ENCODE peak calls at places on chromosomes 13 and 19, in nine cellular contexts. One of them, this sample, is unnamed. For H3K36me3, the result is how much of the 10 kb centered on the place peaks cover.

GRCh38 chr19:1672038-1672768 is 19.8 kb upstream of the TCF3 start:
- DNase-seq in breast epithelium: no peak
- DNase-seq in CD8-positive, alpha-beta memory T cell: peak
- DNase-seq in thyroid gland: no peak
- DNase-seq in IMR-90: peak
- DNase-seq in OCI-LY7: peak
- DNase-seq in stomach: no peak
- DNase-seq in Peyer's patch: peak
- DNase-seq in HCT116: no peak
- DNase-seq in this sample: peak

GRCh38 chr13:111969551-111970135 is 97.3 kb upstream of the SOX1 start:
- DNase-seq in breast epithelium: no peak
- DNase-seq in CD8-positive, alpha-beta memory T cell: no peak
- DNase-seq in thyroid gland: no peak
- DNase-seq in IMR-90: no peak
- DNase-seq in OCI-LY7: no peak
- DNase-seq in stomach: no peak
- DNase-seq in Peyer's patch: no peak
- DNase-seq in HCT116: no peak
- DNase-seq in this sample: no peak

GRCh38 chr19:5676711-5677110 is 3.6 kb downstream of the MICOS13 start:
- DNase-seq in breast epithelium: no peak
- DNase-seq in CD8-positive, alpha-beta memory T cell: no peak
- DNase-seq in thyroid gland: no peak
- DNase-seq in IMR-90: no peak
- DNase-seq in OCI-LY7: no peak
- DNase-seq in stomach: no peak
- DNase-seq in Peyer's patch: no peak
- DNase-seq in HCT116: no peak
- DNase-seq in this sample: no peak

GRCh38 chr13:29935309-29935981 is 85.0 kb upstream of the UBL3 start:
- DNase-seq in breast epithelium: no peak
- DNase-seq in CD8-positive, alpha-beta memory T cell: peak
- DNase-seq in thyroid gland: no peak
- DNase-seq in IMR-90: no peak
- DNase-seq in OCI-LY7: peak
- DNase-seq in stomach: peak
- DNase-seq in Peyer's patch: peak
- DNase-seq in HCT116: no peak
- DNase-seq in this sample: peak

GRCh38 chr13:26024558-26024957 is 27.3 kb downstream of the SHISA2 start:
- DNase-seq in breast epithelium: no peak
- DNase-seq in CD8-positive, alpha-beta memory T cell: no peak
- DNase-seq in thyroid gland: peak
- DNase-seq in IMR-90: no peak
- DNase-seq in OCI-LY7: no peak
- DNase-seq in stomach: peak
- DNase-seq in Peyer's patch: no peak
- DNase-seq in HCT116: no peak
- DNase-seq in this sample: no peak

GRCh38 chr13:88704600-88705275 is 1033.6 kb downstream of the SLITRK5 start:
- DNase-seq in breast epithelium: no peak
- DNase-seq in CD8-positive, alpha-beta memory T cell: no peak
- DNase-seq in thyroid gland: no peak
- DNase-seq in IMR-90: no peak
- DNase-seq in OCI-LY7: no peak
- DNase-seq in stomach: no peak
- DNase-seq in Peyer's patch: no peak
- DNase-seq in HCT116: no peak
- DNase-seq in this sample: no peak

GRCh38 chr19:56266060-56266459 is 6.5 kb upstream of the EDDM13 start:
- DNase-seq in breast epithelium: no peak
- DNase-seq in CD8-positive, alpha-beta memory T cell: no peak
- DNase-seq in thyroid gland: no peak
- DNase-seq in IMR-90: no peak
- DNase-seq in OCI-LY7: no peak
- DNase-seq in stomach: no peak
- DNase-seq in Peyer's patch: no peak
- DNase-seq in HCT116: no peak
- DNase-seq in this sample: no peak

GRCh38 chr13:61024046-61024445 is 391.6 kb downstream of the PCDH20 start:
- DNase-seq in breast epithelium: no peak
- DNase-seq in CD8-positive, alpha-beta memory T cell: no peak
- DNase-seq in thyroid gland: no peak
- DNase-seq in IMR-90: no peak
- DNase-seq in OCI-LY7: no peak
- DNase-seq in stomach: no peak
- DNase-seq in Peyer's patch: no peak
- DNase-seq in HCT116: no peak
- DNase-seq in this sample: no peak

GRCh38 chr19:33441828-33442227 is 68.3 kb downstream of the CEBPG start:
- DNase-seq in breast epithelium: no peak
- DNase-seq in CD8-positive, alpha-beta memory T cell: no peak
- DNase-seq in thyroid gland: no peak
- DNase-seq in IMR-90: no peak
- DNase-seq in OCI-LY7: no peak
- DNase-seq in stomach: no peak
- DNase-seq in Peyer's patch: peak
- DNase-seq in HCT116: no peak
- DNase-seq in this sample: no peak

DNA sequence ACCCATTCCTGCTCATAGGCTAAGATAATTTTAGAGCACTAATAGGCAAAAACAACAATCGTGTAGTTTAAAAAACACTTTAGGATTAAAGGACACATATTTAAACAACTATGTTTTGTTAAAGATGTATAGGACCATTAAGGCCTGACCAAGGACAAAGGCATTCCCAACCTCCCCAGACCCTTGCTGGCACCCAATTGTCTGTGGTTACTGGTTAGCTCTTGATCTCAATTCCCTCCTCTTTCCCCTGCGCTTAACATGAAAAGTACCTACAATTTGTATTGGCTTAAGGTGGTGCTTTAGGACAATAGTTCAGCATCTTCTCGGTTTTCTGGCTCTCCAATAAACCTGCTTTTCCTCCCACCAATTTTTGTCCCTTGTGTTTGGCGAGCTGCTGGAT is 51.0 kb downstream of the TEX26 start:
- DNase-seq in breast epithelium: no peak
- DNase-seq in CD8-positive, alpha-beta memory T cell: no peak
- DNase-seq in thyroid gland: no peak
- DNase-seq in IMR-90: no peak
- DNase-seq in OCI-LY7: no peak
- DNase-seq in stomach: no peak
- DNase-seq in Peyer's patch: no peak
- DNase-seq in HCT116: no peak
- DNase-seq in this sample: no peak
- H3K4me3 ChIP-seq in breast epithelium: no peak
- H3K4me3 ChIP-seq in CD8-positive, alpha-beta memory T cell: no peak
- H3K4me3 ChIP-seq in thyroid gland: no peak
- H3K4me3 ChIP-seq in IMR-90: no peak
- H3K4me3 ChIP-seq in OCI-LY7: no peak
- H3K4me3 ChIP-seq in stomach: no peak
- H3K4me3 ChIP-seq in Peyer's patch: no peak
- H3K4me3 ChIP-seq in HCT116: no peak
- H3K4me3 ChIP-seq in this sample: no peak

DNA sequence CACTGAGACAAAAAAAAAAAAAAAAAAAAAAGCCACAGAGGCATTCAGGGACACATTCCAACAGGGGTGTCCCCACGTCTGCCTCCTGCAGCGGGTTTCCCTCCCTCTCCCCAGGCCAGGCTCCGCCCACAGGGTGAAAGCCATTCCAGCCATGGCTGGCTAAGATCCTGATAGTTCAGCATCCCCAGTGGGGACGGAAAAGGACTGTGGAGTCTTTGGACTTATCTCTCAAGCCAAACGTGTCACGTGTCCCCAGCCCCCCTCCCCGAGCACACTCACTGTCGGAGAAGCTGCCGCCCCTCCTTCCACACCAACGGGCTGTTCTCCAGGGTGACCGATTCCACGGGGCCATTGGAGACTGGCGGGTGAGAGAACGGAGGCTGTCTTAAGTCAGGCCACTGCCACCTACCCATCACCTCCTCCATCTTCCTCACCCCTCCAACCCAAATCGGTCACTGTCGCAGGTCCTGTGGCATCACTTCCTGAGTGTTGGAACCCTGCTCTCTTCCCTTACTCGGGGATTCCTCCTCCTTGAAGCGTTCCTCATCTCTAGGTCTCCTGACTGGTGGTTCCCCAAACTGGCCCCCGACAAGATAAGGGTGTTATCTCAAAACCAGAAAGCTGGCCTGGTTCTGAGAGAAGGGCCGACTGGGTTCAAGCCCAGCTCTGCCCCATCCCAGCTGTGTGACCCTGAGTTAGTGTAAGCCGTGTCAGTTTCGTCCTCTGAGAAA is 9.1 kb upstream of the FKRP start:
- DNase-seq in breast epithelium: no peak
- DNase-seq in CD8-positive, alpha-beta memory T cell: no peak
- DNase-seq in thyroid gland: peak
- DNase-seq in IMR-90: no peak
- DNase-seq in OCI-LY7: no peak
- DNase-seq in stomach: peak
- DNase-seq in Peyer's patch: no peak
- DNase-seq in HCT116: no peak
- DNase-seq in this sample: no peak
- H3K36me3 ChIP-seq in breast epithelium: under half
- H3K36me3 ChIP-seq in CD8-positive, alpha-beta memory T cell: under half
- H3K36me3 ChIP-seq in thyroid gland: under half
- H3K36me3 ChIP-seq in IMR-90: half or more
- H3K36me3 ChIP-seq in OCI-LY7: half or more
- H3K36me3 ChIP-seq in stomach: half or more
- H3K36me3 ChIP-seq in Peyer's patch: half or more
- H3K36me3 ChIP-seq in HCT116: under half
- H3K36me3 ChIP-seq in this sample: under half

DNA sequence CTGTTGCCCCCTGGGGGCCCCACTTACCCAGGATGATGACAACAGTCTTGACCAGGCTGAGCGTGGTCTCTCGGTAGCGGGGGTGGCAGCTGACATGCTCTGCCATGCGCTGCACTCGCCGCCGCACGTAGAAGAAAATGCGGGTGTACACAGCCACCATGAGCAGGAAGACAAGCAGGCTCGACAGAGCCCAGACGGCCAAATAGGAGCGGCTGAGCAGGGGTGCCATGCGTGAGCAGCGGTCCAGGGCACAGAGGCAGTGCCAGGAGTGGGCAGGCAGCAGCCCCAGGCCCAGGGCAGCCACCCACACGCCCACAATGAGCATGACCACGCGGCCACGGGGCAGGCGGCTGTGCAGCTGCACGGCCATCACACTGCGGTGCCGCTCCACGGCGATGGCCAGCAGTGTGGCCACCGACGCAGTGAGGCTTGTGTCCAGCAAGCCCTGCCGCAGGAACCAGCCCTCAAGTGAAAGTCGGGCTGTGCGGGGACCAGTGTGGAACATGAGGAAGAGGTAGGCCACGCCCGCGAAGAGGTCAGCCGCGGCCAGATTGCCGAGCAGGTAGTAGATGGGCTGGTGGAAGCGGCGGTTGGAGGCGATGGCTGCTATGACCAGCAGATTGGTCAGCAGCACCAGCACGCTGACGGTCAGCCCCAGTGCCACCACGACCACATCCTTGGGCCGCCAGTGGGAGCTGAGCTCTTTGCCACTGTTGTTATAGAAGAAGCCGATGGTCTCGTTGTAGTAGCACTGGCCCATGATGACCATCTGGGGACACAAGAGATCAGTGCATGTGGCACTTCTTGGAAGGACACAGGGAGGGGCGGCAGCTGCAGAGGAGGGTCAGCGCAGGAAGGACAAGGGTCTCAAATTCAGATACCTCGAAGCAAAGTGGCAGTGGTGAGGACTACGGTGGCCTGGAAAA is 1.2 kb downstream of the LPAR2 start:
- DNase-seq in breast epithelium: no peak
- DNase-seq in CD8-positive, alpha-beta memory T cell: no peak
- DNase-seq in thyroid gland: no peak
- DNase-seq in IMR-90: no peak
- DNase-seq in OCI-LY7: no peak
- DNase-seq in stomach: peak
- DNase-seq in Peyer's patch: peak
- DNase-seq in HCT116: no peak
- DNase-seq in this sample: no peak
- H3K4me3 ChIP-seq in breast epithelium: peak
- H3K4me3 ChIP-seq in CD8-positive, alpha-beta memory T cell: peak
- H3K4me3 ChIP-seq in thyroid gland: no peak
- H3K4me3 ChIP-seq in IMR-90: no peak
- H3K4me3 ChIP-seq in OCI-LY7: peak
- H3K4me3 ChIP-seq in stomach: peak
- H3K4me3 ChIP-seq in Peyer's patch: peak
- H3K4me3 ChIP-seq in HCT116: peak
- H3K4me3 ChIP-seq in this sample: peak

GRCh38 chr19:10805075-10805757 is 30.8 kb downstream of the TMED1 start:
- DNase-seq in breast epithelium: no peak
- DNase-seq in CD8-positive, alpha-beta memory T cell: no peak
- DNase-seq in thyroid gland: no peak
- DNase-seq in IMR-90: no peak
- DNase-seq in OCI-LY7: no peak
- DNase-seq in stomach: peak
- DNase-seq in Peyer's patch: no peak
- DNase-seq in HCT116: no peak
- DNase-seq in this sample: no peak

GRCh38 chr19:10808937-10809655 is 26.9 kb downstream of the TMED1 start:
- DNase-seq in breast epithelium: no peak
- DNase-seq in CD8-positive, alpha-beta memory T cell: no peak
- DNase-seq in thyroid gland: no peak
- DNase-seq in IMR-90: peak
- DNase-seq in OCI-LY7: no peak
- DNase-seq in stomach: peak
- DNase-seq in Peyer's patch: peak
- DNase-seq in HCT116: peak
- DNase-seq in this sample: no peak

GRCh38 chr19:10802479-10802878 is 33.5 kb downstream of the TMED1 start:
- DNase-seq in breast epithelium: no peak
- DNase-seq in CD8-positive, alpha-beta memory T cell: no peak
- DNase-seq in thyroid gland: no peak
- DNase-seq in IMR-90: no peak
- DNase-seq in OCI-LY7: no peak
- DNase-seq in stomach: no peak
- DNase-seq in Peyer's patch: no peak
- DNase-seq in HCT116: no peak
- DNase-seq in this sample: no peak

GRCh38 chr19:10803252-10803651 is 32.8 kb downstream of the TMED1 start:
- DNase-seq in breast epithelium: no peak
- DNase-seq in CD8-positive, alpha-beta memory T cell: no peak
- DNase-seq in thyroid gland: no peak
- DNase-seq in IMR-90: no peak
- DNase-seq in OCI-LY7: no peak
- DNase-seq in stomach: no peak
- DNase-seq in Peyer's patch: no peak
- DNase-seq in HCT116: no peak
- DNase-seq in this sample: no peak

DNA sequence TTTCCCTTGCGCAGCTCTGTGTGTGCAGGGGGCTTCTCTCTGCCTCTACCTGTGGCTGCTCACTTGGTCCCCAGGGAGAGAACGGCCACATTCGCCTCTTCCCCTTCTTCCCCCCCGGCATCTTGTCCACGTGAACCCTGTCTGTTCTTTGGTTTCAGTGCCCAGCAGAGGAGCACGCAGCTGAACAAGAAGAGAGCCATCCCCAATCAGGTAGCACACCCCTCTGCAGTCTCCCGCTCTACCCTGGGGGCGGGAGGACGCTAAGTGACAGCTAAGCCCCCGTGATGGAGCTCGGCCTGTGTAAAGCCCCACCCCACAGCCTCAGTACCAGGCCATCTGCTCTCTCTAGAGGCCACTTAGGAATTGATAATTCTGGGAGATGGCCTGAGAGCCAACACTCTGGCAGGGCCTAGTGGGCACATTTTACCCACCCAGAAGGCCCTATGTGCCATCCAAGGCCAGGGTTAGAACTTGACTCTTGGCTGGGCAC is 30.2 kb downstream of the TMED1 start:
- DNase-seq in breast epithelium: no peak
- DNase-seq in CD8-positive, alpha-beta memory T cell: no peak
- DNase-seq in thyroid gland: no peak
- DNase-seq in IMR-90: no peak
- DNase-seq in OCI-LY7: no peak
- DNase-seq in stomach: no peak
- DNase-seq in Peyer's patch: no peak
- DNase-seq in HCT116: no peak
- DNase-seq in this sample: no peak
- H3K36me3 ChIP-seq in breast epithelium: under half
- H3K36me3 ChIP-seq in CD8-positive, alpha-beta memory T cell: under half
- H3K36me3 ChIP-seq in thyroid gland: under half
- H3K36me3 ChIP-seq in IMR-90: half or more
- H3K36me3 ChIP-seq in OCI-LY7: half or more
- H3K36me3 ChIP-seq in stomach: half or more
- H3K36me3 ChIP-seq in Peyer's patch: half or more
- H3K36me3 ChIP-seq in HCT116: under half
- H3K36me3 ChIP-seq in this sample: under half